ENCODE peak calls at places on chromosome 1, in ten cellular contexts. F, M, O, G, J, E, H, U, B and Q are unnamed samples.

GRCh38 chr1:116504308-116505156 is 66.3 kb downstream of the CD58 start:
- DNase-seq in U (peak; percentile 69), F (peak; percentile 45), M (peak; percentile 74), E (peak; percentile 74), J (peak; percentile 84), G (peak; percentile 11), H (no peak), O (no peak), B (peak; percentile 65), Q (peak; percentile 55)

GRCh38 chr1:240465531-240465940 is 146.4 kb downstream of the GREM2 start:
- DNase-seq in J (peak; percentile 19), U (peak; percentile 12), B (no peak), H (peak; percentile 19), O (no peak), F (peak; percentile 52), E (no peak), M (peak; percentile 23), G (no peak), Q (peak; percentile 80)

GRCh38 chr1:5286244-5286643 is 631.8 kb downstream of the AJAP1 start:
- DNase-seq in F (no peak), O (no peak), U (no peak), M (no peak), H (no peak), E (no peak), J (no peak), G (no peak), B (no peak), Q (no peak)

GRCh38 chr1:63289135-63289534 is 33.2 kb upstream of the FOXD3 start:
- DNase-seq in F (no peak), J (no peak), B (no peak), H (no peak), U (no peak), O (no peak), G (no peak), M (no peak), E (no peak), Q (no peak)

GRCh38 chr1:19866758-19867157 is 15.4 kb upstream of the OTUD3 start:
- DNase-seq in E (peak; percentile 87), J (no peak), B (no peak), F (no peak), O (no peak), M (no peak), G (no peak), U (peak; percentile 47), H (no peak), Q (no peak)

GRCh38 chr1:211938473-211939080 is 96.8 kb downstream of the INTS7 start:
- DNase-seq in E (no peak), F (no peak), M (peak; percentile 37), U (no peak), B (no peak), J (peak; percentile 38), O (no peak), H (no peak), G (no peak), Q (peak; percentile 77)

GRCh38 chr1:46442317-46443161 is 47.1 kb upstream of the DMBX1 start:
- DNase-seq in E (peak; percentile 70), U (peak; percentile 83), F (peak; percentile 63), O (peak; percentile 29), B (peak; percentile 58), G (peak; percentile 54), H (peak; percentile 94), J (peak; percentile 88), M (peak; percentile 86), Q (peak; percentile 83)

GRCh38 chr1:34794790-34795180 is 2.0 kb downstream of the GJA4 start:
- DNase-seq in B (no peak), E (no peak), J (no peak), U (no peak), F (no peak), O (no peak), M (no peak), H (no peak), G (no peak), Q (no peak)

GRCh38 chr1:20719871-20720620 is 2.2 kb upstream of the KIF17 start:
- DNase-seq in M (no peak), H (no peak), G (no peak), O (no peak), E (no peak), B (no peak), U (no peak), F (no peak), J (no peak), Q (no peak)

GRCh38 chr1:101587749-101588148 is 350.9 kb downstream of the S1PR1 start:
- DNase-seq in F (no peak), H (no peak), B (no peak), M (peak; percentile 45), E (no peak), O (no peak), U (no peak), G (no peak), J (peak; percentile 37), Q (no peak)

GRCh38 chr1:76161451-76161850 is 86.9 kb downstream of the ST6GALNAC3 start:
- DNase-seq in U (no peak), G (no peak), O (no peak), J (no peak), E (no peak), M (no peak), F (no peak), B (no peak), H (no peak), Q (no peak)